ENCODE peak calls at places on chromosomes 3 and 15, in seven cellular contexts. One of them, this sample, is unnamed.

GRCh38 chr3:82294609-82295008 is 533.2 kb upstream of the GBE1 start:
- DNase-seq in keratinocyte: no peak
- DNase-seq in endothelial cell: no peak
- DNase-seq in tibial nerve: no peak
- DNase-seq in BJ: no peak
- DNase-seq in neural crest cell: no peak
- DNase-seq in heart right ventricle: no peak
- DNase-seq in this sample: no peak

GRCh38 chr3:64163755-64164148 is 61.5 kb downstream of the PRICKLE2 start:
- DNase-seq in keratinocyte: no peak
- DNase-seq in endothelial cell: no peak
- DNase-seq in tibial nerve: no peak
- DNase-seq in BJ: peak; percentile 93
- DNase-seq in neural crest cell: no peak
- DNase-seq in heart right ventricle: no peak
- DNase-seq in this sample: no peak

GRCh38 chr15:78059110-78059839 is 18.2 kb downstream of the TBC1D2B start:
- DNase-seq in keratinocyte: no peak
- DNase-seq in endothelial cell: no peak
- DNase-seq in tibial nerve: no peak
- DNase-seq in BJ: no peak
- DNase-seq in neural crest cell: no peak
- DNase-seq in heart right ventricle: no peak
- DNase-seq in this sample: peak; percentile 1

GRCh38 chr3:2098398-2099027 is at the start of gene CNTN4:
- DNase-seq in keratinocyte: no peak
- DNase-seq in endothelial cell: no peak
- DNase-seq in tibial nerve: peak; percentile 46
- DNase-seq in BJ: no peak
- DNase-seq in neural crest cell: peak; percentile 69
- DNase-seq in heart right ventricle: peak; percentile 42
- DNase-seq in this sample: peak; percentile 14

GRCh38 chr3:188974856-188975611 is 196.7 kb upstream of the TPRG1 start:
- DNase-seq in keratinocyte: no peak
- DNase-seq in endothelial cell: no peak
- DNase-seq in tibial nerve: no peak
- DNase-seq in BJ: no peak
- DNase-seq in neural crest cell: no peak
- DNase-seq in heart right ventricle: no peak
- DNase-seq in this sample: peak; percentile 63

GRCh38 chr15:65084500-65085206 is 8.1 kb downstream of the KBTBD13 start:
- DNase-seq in keratinocyte: no peak
- DNase-seq in endothelial cell: no peak
- DNase-seq in tibial nerve: no peak
- DNase-seq in BJ: no peak
- DNase-seq in neural crest cell: no peak
- DNase-seq in heart right ventricle: no peak
- DNase-seq in this sample: no peak

GRCh38 chr15:49044761-49045571 is 1.3 kb downstream of the SECISBP2L start:
- DNase-seq in keratinocyte: no peak
- DNase-seq in endothelial cell: no peak
- DNase-seq in tibial nerve: no peak
- DNase-seq in BJ: no peak
- DNase-seq in neural crest cell: no peak
- DNase-seq in heart right ventricle: no peak
- DNase-seq in this sample: no peak

GRCh38 chr15:26877842-26878241 is 11.0 kb downstream of the GABRA5 start:
- DNase-seq in keratinocyte: no peak
- DNase-seq in endothelial cell: no peak
- DNase-seq in tibial nerve: no peak
- DNase-seq in BJ: no peak
- DNase-seq in neural crest cell: no peak
- DNase-seq in heart right ventricle: no peak
- DNase-seq in this sample: no peak

GRCh38 chr3:12308517-12308916 is 19.6 kb downstream of the PPARG start:
- DNase-seq in keratinocyte: peak; percentile 33
- DNase-seq in endothelial cell: no peak
- DNase-seq in tibial nerve: no peak
- DNase-seq in BJ: peak; percentile 73
- DNase-seq in neural crest cell: no peak
- DNase-seq in heart right ventricle: no peak
- DNase-seq in this sample: no peak

GRCh38 chr15:71501344-71502128 is 308.8 kb upstream of the NR2E3 start:
- DNase-seq in keratinocyte: no peak
- DNase-seq in endothelial cell: no peak
- DNase-seq in tibial nerve: no peak
- DNase-seq in BJ: no peak
- DNase-seq in neural crest cell: no peak
- DNase-seq in heart right ventricle: peak; percentile 37
- DNase-seq in this sample: no peak

GRCh38 chr3:143348486-143349327 is 229.1 kb downstream of the CHST2 start:
- DNase-seq in keratinocyte: no peak
- DNase-seq in endothelial cell: no peak
- DNase-seq in tibial nerve: no peak
- DNase-seq in BJ: no peak
- DNase-seq in neural crest cell: no peak
- DNase-seq in heart right ventricle: no peak
- DNase-seq in this sample: no peak

GRCh38 chr3:107654218-107654617 is 131.5 kb downstream of the BBX start:
- DNase-seq in keratinocyte: no peak
- DNase-seq in endothelial cell: no peak
- DNase-seq in tibial nerve: no peak
- DNase-seq in BJ: no peak
- DNase-seq in neural crest cell: no peak
- DNase-seq in heart right ventricle: no peak
- DNase-seq in this sample: no peak

GRCh38 chr15:96270581-96271172 is 59.8 kb upstream of the NR2F2 start:
- DNase-seq in keratinocyte: peak; percentile 75
- DNase-seq in endothelial cell: no peak
- DNase-seq in tibial nerve: no peak
- DNase-seq in BJ: no peak
- DNase-seq in neural crest cell: no peak
- DNase-seq in heart right ventricle: no peak
- DNase-seq in this sample: no peak

GRCh38 chr3:127286571-127287140 is 1.2 kb downstream of the PRR20G start:
- DNase-seq in keratinocyte: no peak
- DNase-seq in endothelial cell: no peak
- DNase-seq in tibial nerve: no peak
- DNase-seq in BJ: no peak
- DNase-seq in neural crest cell: no peak
- DNase-seq in heart right ventricle: no peak
- DNase-seq in this sample: no peak

GRCh38 chr15:93063292-93063671 is 25.7 kb downstream of the RGMA start:
- DNase-seq in keratinocyte: peak; percentile 50
- DNase-seq in endothelial cell: no peak
- DNase-seq in tibial nerve: no peak
- DNase-seq in BJ: no peak
- DNase-seq in neural crest cell: no peak
- DNase-seq in heart right ventricle: no peak
- DNase-seq in this sample: no peak

GRCh38 chr3:120160050-120160449 is 65.8 kb upstream of the GSK3B start:
- DNase-seq in keratinocyte: no peak
- DNase-seq in endothelial cell: no peak
- DNase-seq in tibial nerve: peak; percentile 56
- DNase-seq in BJ: peak; percentile 100
- DNase-seq in neural crest cell: no peak
- DNase-seq in heart right ventricle: no peak
- DNase-seq in this sample: no peak

GRCh38 chr15:99344639-99345038 is 93.4 kb downstream of the LRRC28 start:
- DNase-seq in keratinocyte: no peak
- DNase-seq in endothelial cell: no peak
- DNase-seq in tibial nerve: no peak
- DNase-seq in BJ: no peak
- DNase-seq in neural crest cell: no peak
- DNase-seq in heart right ventricle: no peak
- DNase-seq in this sample: no peak

GRCh38 chr3:43161684-43162512 is 56.0 kb upstream of the POMGNT2 start:
- DNase-seq in keratinocyte: peak; percentile 25
- DNase-seq in endothelial cell: no peak
- DNase-seq in tibial nerve: no peak
- DNase-seq in BJ: peak; percentile 23
- DNase-seq in neural crest cell: no peak
- DNase-seq in heart right ventricle: no peak
- DNase-seq in this sample: no peak

GRCh38 chr3:65401359-65401810 is 637.3 kb downstream of the MAGI1 start:
- DNase-seq in keratinocyte: no peak
- DNase-seq in endothelial cell: no peak
- DNase-seq in tibial nerve: no peak
- DNase-seq in BJ: no peak
- DNase-seq in neural crest cell: no peak
- DNase-seq in heart right ventricle: no peak
- DNase-seq in this sample: no peak

GRCh38 chr3:160413613-160414248 is 14.3 kb downstream of the SMC4 start:
- DNase-seq in keratinocyte: peak; percentile 28
- DNase-seq in endothelial cell: peak; percentile 79
- DNase-seq in tibial nerve: peak; percentile 61
- DNase-seq in BJ: no peak
- DNase-seq in neural crest cell: peak; percentile 63
- DNase-seq in heart right ventricle: peak; percentile 67
- DNase-seq in this sample: peak; percentile 61

GRCh38 chr15:22846073-22846472 is 7.6 kb downstream of the NIPA2 start:
- DNase-seq in keratinocyte: no peak
- DNase-seq in endothelial cell: no peak
- DNase-seq in tibial nerve: no peak
- DNase-seq in BJ: no peak
- DNase-seq in neural crest cell: no peak
- DNase-seq in heart right ventricle: no peak
- DNase-seq in this sample: no peak

GRCh38 chr3:187139895-187140253 is 578 bp upstream of the RPL39L start:
- DNase-seq in keratinocyte: no peak
- DNase-seq in endothelial cell: no peak
- DNase-seq in tibial nerve: no peak
- DNase-seq in BJ: no peak
- DNase-seq in neural crest cell: no peak
- DNase-seq in heart right ventricle: no peak
- DNase-seq in this sample: no peak

GRCh38 chr3:154684021-154684420 is 254.0 kb upstream of the GPR149 start:
- DNase-seq in keratinocyte: no peak
- DNase-seq in endothelial cell: no peak
- DNase-seq in tibial nerve: no peak
- DNase-seq in BJ: no peak
- DNase-seq in neural crest cell: no peak
- DNase-seq in heart right ventricle: no peak
- DNase-seq in this sample: no peak
- TF ChIP-seq CTCF in keratinocyte: no peak
- TF ChIP-seq CTCF in endothelial cell: no peak
- TF ChIP-seq CTCF in tibial nerve: no peak
- TF ChIP-seq CTCF in BJ: no peak
- TF ChIP-seq CTCF in neural crest cell: peak; percentile 33
- TF ChIP-seq CTCF in heart right ventricle: no peak
- TF ChIP-seq CTCF in this sample: no peak

DNA sequence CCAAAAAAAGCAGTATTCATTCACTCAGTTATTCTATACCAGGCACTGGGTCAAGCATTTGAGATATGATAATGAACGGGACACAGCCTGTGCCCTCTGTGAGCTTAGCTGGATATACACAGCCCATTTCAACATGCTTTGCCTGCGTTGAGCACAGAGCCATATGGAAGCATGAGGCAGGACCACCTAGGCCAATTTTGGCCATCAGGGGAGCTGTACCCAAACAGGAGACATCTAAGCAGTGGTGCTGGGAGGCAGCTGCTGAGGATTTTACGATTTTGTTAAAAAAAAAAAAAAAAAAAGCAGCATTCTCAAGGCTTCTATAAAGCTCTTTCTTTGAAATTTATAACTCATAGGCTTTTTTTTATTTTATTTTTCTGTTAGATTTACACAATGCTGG is 87.2 kb upstream of the SLC2A2 start:
- DNase-seq in keratinocyte: no peak
- DNase-seq in endothelial cell: peak; percentile 15
- DNase-seq in tibial nerve: no peak
- DNase-seq in BJ: no peak
- DNase-seq in neural crest cell: no peak
- DNase-seq in heart right ventricle: no peak
- DNase-seq in this sample: no peak
- TF ChIP-seq CTCF in keratinocyte: peak; percentile 3
- TF ChIP-seq CTCF in endothelial cell: no peak
- TF ChIP-seq CTCF in tibial nerve: no peak
- TF ChIP-seq CTCF in BJ: peak; percentile 15
- TF ChIP-seq CTCF in neural crest cell: peak; percentile 27
- TF ChIP-seq CTCF in heart right ventricle: no peak
- TF ChIP-seq CTCF in this sample: no peak

GRCh38 chr3:59808431-59808830 is 758.6 kb upstream of the CFAP20DC start:
- DNase-seq in keratinocyte: no peak
- DNase-seq in endothelial cell: no peak
- DNase-seq in tibial nerve: no peak
- DNase-seq in BJ: no peak
- DNase-seq in neural crest cell: no peak
- DNase-seq in heart right ventricle: no peak
- DNase-seq in this sample: no peak

GRCh38 chr3:59809016-59809415 is 759.2 kb upstream of the CFAP20DC start:
- DNase-seq in keratinocyte: no peak
- DNase-seq in endothelial cell: no peak
- DNase-seq in tibial nerve: no peak
- DNase-seq in BJ: no peak
- DNase-seq in neural crest cell: no peak
- DNase-seq in heart right ventricle: no peak
- DNase-seq in this sample: no peak

GRCh38 chr3:59812188-59812587 is 762.4 kb upstream of the CFAP20DC start:
- DNase-seq in keratinocyte: no peak
- DNase-seq in endothelial cell: no peak
- DNase-seq in tibial nerve: no peak
- DNase-seq in BJ: no peak
- DNase-seq in neural crest cell: no peak
- DNase-seq in heart right ventricle: no peak
- DNase-seq in this sample: no peak

GRCh38 chr3:59812778-59813558 is 763.1 kb upstream of the CFAP20DC start:
- DNase-seq in keratinocyte: no peak
- DNase-seq in endothelial cell: no peak
- DNase-seq in tibial nerve: no peak
- DNase-seq in BJ: no peak
- DNase-seq in neural crest cell: no peak
- DNase-seq in heart right ventricle: no peak
- DNase-seq in this sample: no peak

GRCh38 chr3:59809750-59810444 is 760.1 kb upstream of the CFAP20DC start:
- DNase-seq in keratinocyte: no peak
- DNase-seq in endothelial cell: no peak
- DNase-seq in tibial nerve: peak; percentile 18
- DNase-seq in BJ: no peak
- DNase-seq in neural crest cell: no peak
- DNase-seq in heart right ventricle: no peak
- DNase-seq in this sample: no peak
- TF ChIP-seq CTCF in keratinocyte: peak; percentile 32
- TF ChIP-seq CTCF in endothelial cell: peak; percentile 55
- TF ChIP-seq CTCF in tibial nerve: peak; percentile 69
- TF ChIP-seq CTCF in BJ: peak; percentile 42
- TF ChIP-seq CTCF in neural crest cell: peak; percentile 51
- TF ChIP-seq CTCF in heart right ventricle: no peak
- TF ChIP-seq CTCF in this sample: peak; percentile 29

GRCh38 chr15:94370197-94370987 is 139.0 kb downstream of the MCTP2 start:
- DNase-seq in keratinocyte: no peak
- DNase-seq in endothelial cell: no peak
- DNase-seq in tibial nerve: no peak
- DNase-seq in BJ: no peak
- DNase-seq in neural crest cell: no peak
- DNase-seq in heart right ventricle: no peak
- DNase-seq in this sample: no peak

GRCh38 chr15:94380798-94381197 is 149.4 kb downstream of the MCTP2 start:
- DNase-seq in keratinocyte: no peak
- DNase-seq in endothelial cell: no peak
- DNase-seq in tibial nerve: no peak
- DNase-seq in BJ: no peak
- DNase-seq in neural crest cell: no peak
- DNase-seq in heart right ventricle: no peak
- DNase-seq in this sample: no peak

GRCh38 chr15:94381384-94381783 is 150.0 kb downstream of the MCTP2 start:
- DNase-seq in keratinocyte: no peak
- DNase-seq in endothelial cell: no peak
- DNase-seq in tibial nerve: no peak
- DNase-seq in BJ: no peak
- DNase-seq in neural crest cell: no peak
- DNase-seq in heart right ventricle: no peak
- DNase-seq in this sample: no peak

GRCh38 chr15:94375997-94376396 is 144.6 kb downstream of the MCTP2 start:
- DNase-seq in keratinocyte: no peak
- DNase-seq in endothelial cell: peak; percentile 36
- DNase-seq in tibial nerve: no peak
- DNase-seq in BJ: no peak
- DNase-seq in neural crest cell: no peak
- DNase-seq in heart right ventricle: no peak
- DNase-seq in this sample: no peak
- TF ChIP-seq CTCF in keratinocyte: peak; percentile 3
- TF ChIP-seq CTCF in endothelial cell: no peak
- TF ChIP-seq CTCF in tibial nerve: no peak
- TF ChIP-seq CTCF in BJ: no peak
- TF ChIP-seq CTCF in neural crest cell: no peak
- TF ChIP-seq CTCF in heart right ventricle: no peak
- TF ChIP-seq CTCF in this sample: no peak